ENCODE peak calls at places on chromosomes 6 and 20, in six cellular contexts. Q is K562, F is HepG2, V is HCT116, W is SK-N-SH, N is H1. C is an unnamed sample.

GRCh38 chr6:35719830-35720733 is 16.8 kb upstream of the ARMC12 start:
- DNase-seq in Q (peak; percentile 52), F (no peak), V (no peak), W (peak; percentile 63), N (no peak), C (peak; percentile 70)

GRCh38 chr20:17661121-17661744 is 20.8 kb downstream of the RRBP1 start:
- DNase-seq in Q (no peak), F (peak; percentile 83), V (no peak), W (no peak), N (no peak), C (no peak)

GRCh38 chr20:1423625-1424106 is 30.8 kb upstream of the FKBP1A start:
- DNase-seq in Q (peak; percentile 41), F (peak; percentile 92), V (peak; percentile 67), W (no peak), N (peak; percentile 80), C (no peak)

GRCh38 chr6:111843347-111844147 is 29.7 kb downstream of the FYN start:
- DNase-seq in Q (peak; percentile 79), F (peak; percentile 49), V (no peak), W (no peak), N (no peak), C (no peak)

GRCh38 chr20:35271073-35271882 is 6.6 kb downstream of the MMP24OS start:
- DNase-seq in Q (peak; percentile 76), F (no peak), V (no peak), W (no peak), N (no peak), C (no peak)

GRCh38 chr6:135162678-135163439 is 18.2 kb upstream of the MYB start:
- DNase-seq in Q (peak; percentile 73), F (peak; percentile 23), V (peak; percentile 68), W (peak; percentile 50), N (peak; percentile 77), C (no peak)

GRCh38 chr6:47111685-47112084 is 69.6 kb upstream of the ADGRF1 start:
- DNase-seq in Q (no peak), F (peak; percentile 93), V (no peak), W (no peak), N (no peak), C (no peak)

GRCh38 chr6:133241088-133241900 is at the start of gene EYA4:
- DNase-seq in Q (no peak), F (no peak), V (no peak), W (peak; percentile 51), N (no peak), C (no peak)

GRCh38 chr6:2677080-2677593 is 73.6 kb downstream of the MYLK4 start:
- DNase-seq in Q (no peak), F (no peak), V (no peak), W (no peak), N (no peak), C (no peak)

GRCh38 chr6:26088344-26088743 is 1.1 kb downstream of the HFE start:
- DNase-seq in Q (no peak), F (no peak), V (no peak), W (no peak), N (no peak), C (no peak)

GRCh38 chr6:4349931-4350330 is 214.6 kb upstream of the ECI2 start:
- DNase-seq in Q (no peak), F (no peak), V (no peak), W (no peak), N (no peak), C (no peak)

GRCh38 chr6:16679050-16679449 is 82.2 kb downstream of the ATXN1 start:
- DNase-seq in Q (no peak), F (no peak), V (no peak), W (no peak), N (no peak), C (no peak)

GRCh38 chr20:54340667-54341081 is 132.8 kb downstream of the PFDN4 start:
- DNase-seq in Q (no peak), F (no peak), V (no peak), W (no peak), N (no peak), C (no peak)

GRCh38 chr6:105816875-105817274 is 269.3 kb upstream of the PRDM1 start:
- DNase-seq in Q (no peak), F (no peak), V (no peak), W (no peak), N (no peak), C (no peak)

GRCh38 chr20:20273281-20273680 is 94.6 kb upstream of the INSM1 start:
- DNase-seq in Q (no peak), F (no peak), V (no peak), W (no peak), N (no peak), C (no peak)

GRCh38 chr6:23705691-23706090 is 420.3 kb upstream of the NRSN1 start:
- DNase-seq in Q (no peak), F (no peak), V (no peak), W (no peak), N (no peak), C (no peak)

GRCh38 chr6:87628881-87629280 is 38.9 kb downstream of the ORC3 start:
- DNase-seq in Q (no peak), F (no peak), V (no peak), W (no peak), N (no peak), C (no peak)

GRCh38 chr20:11387189-11387754 is 530.4 kb upstream of the BTBD3 start:
- DNase-seq in Q (no peak), F (no peak), V (peak; percentile 3), W (no peak), N (no peak), C (no peak)

GRCh38 chr20:9889270-9889981 is 50.5 kb upstream of the PAK5 start:
- DNase-seq in Q (no peak), F (peak; percentile 35), V (no peak), W (no peak), N (no peak), C (peak; percentile 25)

GRCh38 chr6:138410048-138410735 is 6.2 kb downstream of the HEBP2 start:
- DNase-seq in Q (no peak), F (no peak), V (no peak), W (no peak), N (no peak), C (no peak)

GRCh38 chr6:141788096-141788495 is 344.6 kb upstream of the GJE1 start:
- DNase-seq in Q (no peak), F (peak; percentile 43), V (no peak), W (no peak), N (no peak), C (no peak)

GRCh38 chr20:49247169-49247734 is 28.0 kb downstream of the DDX27 start:
- DNase-seq in Q (no peak), F (no peak), V (no peak), W (no peak), N (no peak), C (no peak)

GRCh38 chr20:49248879-49249665 is 28.8 kb downstream of the ZNFX1 start:
- DNase-seq in Q (no peak), F (no peak), V (no peak), W (no peak), N (no peak), C (no peak)

GRCh38 chr20:49245921-49246740 is 26.9 kb downstream of the DDX27 start:
- DNase-seq in Q (peak; percentile 50), F (peak; percentile 68), V (peak; percentile 23), W (peak; percentile 68), N (no peak), C (no peak)

GRCh38 chr20:49247792-49248191 is 28.6 kb downstream of the DDX27 start:
- DNase-seq in Q (no peak), F (no peak), V (no peak), W (no peak), N (no peak), C (no peak)

GRCh38 chr20:49248301-49248700 is 29.1 kb downstream of the DDX27 start:
- DNase-seq in Q (no peak), F (no peak), V (no peak), W (no peak), N (no peak), C (no peak)
- TF ChIP-seq YY1 in Q (no peak), F (no peak), V (no peak), W (no peak), N (no peak), C (no peak)

GRCh38 chr20:36585410-36586125 is 12.2 kb downstream of the TGIF2 start:
- DNase-seq in Q (peak; percentile 7), F (no peak), V (no peak), W (no peak), N (peak; percentile 68), C (no peak)
- H4K20me1 ChIP-seq in Q (peaks cover 5% of the 10 kb centered on the region), F (no peaks in the 10 kb centered on the region), V (no peaks in the 10 kb centered on the region), W (no peaks in the 10 kb centered on the region), N (no peaks in the 10 kb centered on the region), C (no peaks in the 10 kb centered on the region)

DNA sequence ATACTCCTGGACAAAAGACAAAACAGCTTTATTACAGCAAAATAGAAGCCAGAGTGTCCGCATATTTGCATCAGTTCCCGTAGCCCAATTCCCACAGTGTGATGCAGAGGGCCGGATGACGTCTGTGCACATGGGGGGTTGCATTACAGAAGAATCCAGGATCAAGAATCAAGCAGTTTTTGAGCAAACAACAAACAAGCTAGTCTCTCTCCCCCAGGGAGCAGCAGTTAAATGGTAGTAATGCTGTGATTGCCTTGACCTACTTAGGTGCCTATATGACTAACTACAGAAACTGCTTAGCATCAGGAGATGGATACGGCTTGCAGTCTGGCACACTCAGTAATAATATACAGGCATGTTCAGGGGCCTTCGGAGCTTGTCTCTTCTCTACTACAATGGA is 3.2 kb upstream of the SDHAF4 start:
- DNase-seq in Q (no peak), F (no peak), V (no peak), W (no peak), N (no peak), C (no peak)
- TF ChIP-seq YY1 in Q (no peak), F (no peak), V (no peak), W (no peak), N (no peak), C (no peak)

GRCh38 chr6:90195094-90195793 is 101.4 kb downstream of the BACH2 start:
- DNase-seq in Q (no peak), F (no peak), V (no peak), W (peak; percentile 23), N (no peak), C (no peak)

GRCh38 chr6:90199900-90200299 is 96.7 kb downstream of the BACH2 start:
- DNase-seq in Q (no peak), F (no peak), V (no peak), W (no peak), N (no peak), C (no peak)

GRCh38 chr6:90198758-90199425 is 97.8 kb downstream of the BACH2 start:
- DNase-seq in Q (no peak), F (no peak), V (no peak), W (no peak), N (no peak), C (no peak)

GRCh38 chr6:90194371-90194841 is 102.2 kb downstream of the BACH2 start:
- DNase-seq in Q (no peak), F (no peak), V (no peak), W (peak; percentile 48), N (no peak), C (no peak)

GRCh38 chr6:90197854-90198496 is 98.7 kb downstream of the BACH2 start:
- DNase-seq in Q (no peak), F (peak; percentile 16), V (no peak), W (no peak), N (no peak), C (no peak)
- H4K20me1 ChIP-seq in Q (no peaks in the 10 kb centered on the region), F (no peaks in the 10 kb centered on the region), V (no peaks in the 10 kb centered on the region), W (no peaks in the 10 kb centered on the region), N (peaks cover 3% of the 10 kb centered on the region), C (no peaks in the 10 kb centered on the region)

DNA sequence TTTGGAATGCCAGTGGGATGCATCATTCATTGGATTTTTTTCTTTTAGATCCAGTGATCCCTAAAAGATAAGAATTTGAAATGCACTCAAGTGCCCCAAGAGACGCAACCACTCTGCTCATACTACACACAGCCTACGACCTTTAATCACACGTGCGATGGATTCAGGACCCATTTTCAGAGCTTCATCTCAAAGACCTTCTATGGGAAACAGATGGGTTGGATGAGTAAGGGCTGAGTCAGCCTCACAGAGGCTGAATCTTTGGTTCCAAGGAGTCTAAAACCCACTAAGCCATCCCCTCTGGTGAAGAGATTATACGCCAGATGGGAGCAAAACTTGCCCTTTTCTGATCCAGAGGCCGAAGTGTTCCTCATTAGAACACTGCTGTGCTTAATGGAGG is 265.6 kb upstream of the EXOC2 start:
- DNase-seq in Q (no peak), F (no peak), V (no peak), W (no peak), N (no peak), C (no peak)
- TF ChIP-seq YY1 in Q (no peak), F (no peak), V (no peak), W (no peak), N (no peak), C (no peak)

C was measured in GM12878.